ENCODE peak calls at places on chromosomes 2 and 18, in nine cellular contexts. One of them, this sample, is unnamed.

GRCh38 chr2:109290887-109291675 is 162.1 kb downstream of the SH3RF3 start:
- DNase-seq in thoracic aorta: no peak
- DNase-seq in cardiac muscle cell: no peak
- DNase-seq in colonic mucosa: no peak
- DNase-seq in cardiac fibroblast: no peak
- DNase-seq in RWPE2: no peak
- DNase-seq in mucosa of descending colon: no peak
- DNase-seq in CD8-positive, alpha-beta T cell: no peak
- DNase-seq in osteocyte: no peak
- DNase-seq in this sample: no peak

GRCh38 chr2:225282858-225283693 is 116.4 kb upstream of the NYAP2 start:
- DNase-seq in CD8-positive, alpha-beta T cell: no peak
- DNase-seq in cardiac fibroblast: peak
- DNase-seq in thoracic aorta: no peak
- DNase-seq in cardiac muscle cell: peak
- DNase-seq in colonic mucosa: peak
- DNase-seq in RWPE2: no peak
- DNase-seq in osteocyte: no peak
- DNase-seq in mucosa of descending colon: peak
- DNase-seq in this sample: no peak

GRCh38 chr2:152406836-152407161 is 71.8 kb downstream of the FMNL2 start:
- DNase-seq in CD8-positive, alpha-beta T cell: no peak
- DNase-seq in osteocyte: no peak
- DNase-seq in cardiac muscle cell: no peak
- DNase-seq in cardiac fibroblast: no peak
- DNase-seq in thoracic aorta: no peak
- DNase-seq in RWPE2: no peak
- DNase-seq in colonic mucosa: no peak
- DNase-seq in mucosa of descending colon: no peak
- DNase-seq in this sample: no peak

GRCh38 chr2:200929334-200930249 is 33.9 kb downstream of the ORC2 start:
- DNase-seq in cardiac fibroblast: no peak
- DNase-seq in RWPE2: no peak
- DNase-seq in cardiac muscle cell: no peak
- DNase-seq in thoracic aorta: no peak
- DNase-seq in CD8-positive, alpha-beta T cell: no peak
- DNase-seq in osteocyte: no peak
- DNase-seq in mucosa of descending colon: no peak
- DNase-seq in colonic mucosa: no peak
- DNase-seq in this sample: no peak

GRCh38 chr2:235187806-235188205 is 236.0 kb downstream of the SH3BP4 start:
- DNase-seq in mucosa of descending colon: no peak
- DNase-seq in colonic mucosa: no peak
- DNase-seq in RWPE2: no peak
- DNase-seq in CD8-positive, alpha-beta T cell: no peak
- DNase-seq in cardiac fibroblast: no peak
- DNase-seq in osteocyte: peak
- DNase-seq in cardiac muscle cell: no peak
- DNase-seq in thoracic aorta: no peak
- DNase-seq in this sample: no peak

GRCh38 chr18:51342815-51343214 is 145.3 kb upstream of the MEX3C start:
- DNase-seq in CD8-positive, alpha-beta T cell: no peak
- DNase-seq in osteocyte: no peak
- DNase-seq in cardiac muscle cell: peak
- DNase-seq in cardiac fibroblast: peak
- DNase-seq in thoracic aorta: no peak
- DNase-seq in colonic mucosa: no peak
- DNase-seq in mucosa of descending colon: peak
- DNase-seq in RWPE2: no peak
- DNase-seq in this sample: no peak

GRCh38 chr2:30109856-30110255 is 37.0 kb upstream of the YPEL5 start:
- DNase-seq in osteocyte: peak
- DNase-seq in thoracic aorta: no peak
- DNase-seq in colonic mucosa: no peak
- DNase-seq in cardiac muscle cell: no peak
- DNase-seq in RWPE2: no peak
- DNase-seq in cardiac fibroblast: no peak
- DNase-seq in mucosa of descending colon: no peak
- DNase-seq in CD8-positive, alpha-beta T cell: no peak
- DNase-seq in this sample: no peak

GRCh38 chr2:164897521-164898260 is 56.1 kb upstream of the COBLL1 start:
- DNase-seq in RWPE2: no peak
- DNase-seq in cardiac fibroblast: no peak
- DNase-seq in CD8-positive, alpha-beta T cell: no peak
- DNase-seq in osteocyte: no peak
- DNase-seq in thoracic aorta: no peak
- DNase-seq in cardiac muscle cell: no peak
- DNase-seq in mucosa of descending colon: no peak
- DNase-seq in colonic mucosa: no peak
- DNase-seq in this sample: no peak

GRCh38 chr2:29676886-29677453 is 244.4 kb downstream of the ALK start:
- DNase-seq in CD8-positive, alpha-beta T cell: no peak
- DNase-seq in thoracic aorta: no peak
- DNase-seq in cardiac fibroblast: no peak
- DNase-seq in RWPE2: no peak
- DNase-seq in mucosa of descending colon: no peak
- DNase-seq in cardiac muscle cell: no peak
- DNase-seq in osteocyte: no peak
- DNase-seq in colonic mucosa: no peak
- DNase-seq in this sample: no peak

GRCh38 chr2:128395640-128396499 is 77.2 kb upstream of the HS6ST1 start:
- DNase-seq in cardiac muscle cell: peak
- DNase-seq in thoracic aorta: no peak
- DNase-seq in osteocyte: no peak
- DNase-seq in CD8-positive, alpha-beta T cell: no peak
- DNase-seq in cardiac fibroblast: peak
- DNase-seq in RWPE2: peak
- DNase-seq in colonic mucosa: no peak
- DNase-seq in mucosa of descending colon: no peak
- DNase-seq in this sample: peak

GRCh38 chr2:203739351-203739750 is 32.9 kb downstream of the CD28 start:
- DNase-seq in RWPE2: no peak
- DNase-seq in CD8-positive, alpha-beta T cell: no peak
- DNase-seq in cardiac fibroblast: no peak
- DNase-seq in thoracic aorta: no peak
- DNase-seq in cardiac muscle cell: no peak
- DNase-seq in colonic mucosa: no peak
- DNase-seq in osteocyte: no peak
- DNase-seq in mucosa of descending colon: no peak
- DNase-seq in this sample: no peak

GRCh38 chr18:40258298-40258697 is 1696.7 kb upstream of the PIK3C3 start:
- DNase-seq in thoracic aorta: no peak
- DNase-seq in colonic mucosa: no peak
- DNase-seq in CD8-positive, alpha-beta T cell: no peak
- DNase-seq in mucosa of descending colon: no peak
- DNase-seq in osteocyte: no peak
- DNase-seq in cardiac muscle cell: no peak
- DNase-seq in cardiac fibroblast: no peak
- DNase-seq in RWPE2: no peak
- DNase-seq in this sample: no peak

GRCh38 chr2:216572582-216573578 is 60.3 kb upstream of the IGFBP2 start:
- DNase-seq in thoracic aorta: peak
- DNase-seq in CD8-positive, alpha-beta T cell: no peak
- DNase-seq in cardiac muscle cell: peak
- DNase-seq in colonic mucosa: peak
- DNase-seq in osteocyte: no peak
- DNase-seq in RWPE2: no peak
- DNase-seq in mucosa of descending colon: peak
- DNase-seq in cardiac fibroblast: peak
- DNase-seq in this sample: no peak

GRCh38 chr2:172710584-172711024 is 25.0 kb upstream of the RAPGEF4 start:
- DNase-seq in cardiac fibroblast: peak
- DNase-seq in cardiac muscle cell: peak
- DNase-seq in thoracic aorta: no peak
- DNase-seq in osteocyte: no peak
- DNase-seq in RWPE2: no peak
- DNase-seq in CD8-positive, alpha-beta T cell: no peak
- DNase-seq in colonic mucosa: peak
- DNase-seq in mucosa of descending colon: peak
- DNase-seq in this sample: no peak

GRCh38 chr2:100274566-100275199 is 47.6 kb downstream of the LONRF2 start:
- DNase-seq in colonic mucosa: no peak
- DNase-seq in cardiac muscle cell: no peak
- DNase-seq in osteocyte: peak
- DNase-seq in CD8-positive, alpha-beta T cell: no peak
- DNase-seq in mucosa of descending colon: no peak
- DNase-seq in RWPE2: no peak
- DNase-seq in thoracic aorta: no peak
- DNase-seq in cardiac fibroblast: no peak
- DNase-seq in this sample: no peak

GRCh38 chr2:141565597-141565996 is 565.2 kb downstream of the LRP1B start:
- DNase-seq in cardiac muscle cell: no peak
- DNase-seq in CD8-positive, alpha-beta T cell: no peak
- DNase-seq in colonic mucosa: no peak
- DNase-seq in osteocyte: no peak
- DNase-seq in thoracic aorta: no peak
- DNase-seq in mucosa of descending colon: no peak
- DNase-seq in RWPE2: no peak
- DNase-seq in cardiac fibroblast: no peak
- DNase-seq in this sample: no peak

GRCh38 chr2:76247006-76247405 is 536.3 kb upstream of the GCFC2 start:
- DNase-seq in RWPE2: no peak
- DNase-seq in cardiac fibroblast: no peak
- DNase-seq in CD8-positive, alpha-beta T cell: no peak
- DNase-seq in mucosa of descending colon: no peak
- DNase-seq in cardiac muscle cell: no peak
- DNase-seq in osteocyte: no peak
- DNase-seq in colonic mucosa: no peak
- DNase-seq in thoracic aorta: no peak
- DNase-seq in this sample: no peak

GRCh38 chr2:76252704-76253103 is 542.0 kb upstream of the GCFC2 start:
- DNase-seq in thoracic aorta: no peak
- DNase-seq in RWPE2: no peak
- DNase-seq in osteocyte: no peak
- DNase-seq in cardiac muscle cell: no peak
- DNase-seq in colonic mucosa: no peak
- DNase-seq in mucosa of descending colon: no peak
- DNase-seq in CD8-positive, alpha-beta T cell: no peak
- DNase-seq in cardiac fibroblast: no peak
- DNase-seq in this sample: no peak

GRCh38 chr2:76256689-76257088 is 546.0 kb upstream of the GCFC2 start:
- DNase-seq in CD8-positive, alpha-beta T cell: no peak
- DNase-seq in mucosa of descending colon: no peak
- DNase-seq in cardiac fibroblast: no peak
- DNase-seq in RWPE2: no peak
- DNase-seq in osteocyte: no peak
- DNase-seq in colonic mucosa: no peak
- DNase-seq in thoracic aorta: no peak
- DNase-seq in cardiac muscle cell: no peak
- DNase-seq in this sample: no peak

DNA sequence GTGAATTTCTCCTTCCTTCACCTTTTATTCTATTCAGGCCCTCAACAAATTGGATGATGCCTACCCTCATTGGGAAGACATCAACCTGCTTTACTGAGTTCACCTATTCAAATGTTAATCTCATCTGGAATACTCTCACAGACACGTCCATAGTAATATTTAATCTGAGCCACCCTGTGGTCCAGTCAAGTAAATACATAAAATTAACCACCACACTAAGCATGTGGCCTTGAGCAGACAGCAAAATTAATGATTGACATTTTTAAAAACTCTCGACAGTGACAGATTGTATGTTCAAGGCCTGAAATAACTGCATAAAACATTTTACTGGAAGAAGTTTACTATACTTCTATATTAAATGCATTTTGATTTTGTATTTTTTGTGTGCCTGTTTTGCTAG is 540.6 kb upstream of the GCFC2 start:
- DNase-seq in colonic mucosa: no peak
- DNase-seq in cardiac muscle cell: no peak
- DNase-seq in osteocyte: no peak
- DNase-seq in mucosa of descending colon: no peak
- DNase-seq in CD8-positive, alpha-beta T cell: no peak
- DNase-seq in thoracic aorta: no peak
- DNase-seq in RWPE2: no peak
- DNase-seq in cardiac fibroblast: no peak
- DNase-seq in this sample: no peak
- TF ChIP-seq CTCF in colonic mucosa: no peak
- TF ChIP-seq CTCF in cardiac muscle cell: no peak
- TF ChIP-seq CTCF in osteocyte: no peak
- TF ChIP-seq CTCF in mucosa of descending colon: no peak
- TF ChIP-seq CTCF in CD8-positive, alpha-beta T cell: no peak
- TF ChIP-seq CTCF in thoracic aorta: no peak
- TF ChIP-seq CTCF in RWPE2: no peak
- TF ChIP-seq CTCF in cardiac fibroblast: no peak
- TF ChIP-seq CTCF in this sample: no peak

DNA sequence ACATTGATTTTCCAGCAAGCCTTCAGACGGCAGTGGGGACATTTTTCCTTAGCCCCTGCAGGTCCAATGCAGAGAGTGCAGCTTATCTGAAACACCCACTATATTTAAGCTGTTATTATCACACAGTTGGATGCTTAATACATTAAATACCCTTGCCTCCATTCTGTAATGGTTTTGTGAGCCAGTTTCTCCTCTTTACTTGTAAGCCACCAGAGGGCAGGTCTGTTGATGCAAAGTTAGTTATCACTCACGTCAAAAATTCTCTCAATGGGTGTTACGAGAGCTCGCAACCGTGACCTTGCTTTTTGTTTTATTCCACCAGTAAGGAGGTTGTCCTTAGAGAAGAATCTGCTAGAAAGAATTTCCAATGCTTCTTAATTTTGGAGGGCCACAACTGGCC is 189.8 kb downstream of the INSIG2 start:
- DNase-seq in osteocyte: no peak
- DNase-seq in CD8-positive, alpha-beta T cell: no peak
- DNase-seq in mucosa of descending colon: no peak
- DNase-seq in thoracic aorta: no peak
- DNase-seq in cardiac muscle cell: no peak
- DNase-seq in cardiac fibroblast: no peak
- DNase-seq in colonic mucosa: no peak
- DNase-seq in RWPE2: no peak
- DNase-seq in this sample: no peak
- TF ChIP-seq CTCF in osteocyte: no peak
- TF ChIP-seq CTCF in CD8-positive, alpha-beta T cell: no peak
- TF ChIP-seq CTCF in mucosa of descending colon: no peak
- TF ChIP-seq CTCF in thoracic aorta: no peak
- TF ChIP-seq CTCF in cardiac muscle cell: no peak
- TF ChIP-seq CTCF in cardiac fibroblast: no peak
- TF ChIP-seq CTCF in colonic mucosa: no peak
- TF ChIP-seq CTCF in RWPE2: no peak
- TF ChIP-seq CTCF in this sample: peak

GRCh38 chr2:238754259-238754658 is 93.6 kb upstream of the TWIST2 start:
- DNase-seq in RWPE2: no peak
- DNase-seq in osteocyte: no peak
- DNase-seq in thoracic aorta: no peak
- DNase-seq in mucosa of descending colon: peak
- DNase-seq in cardiac muscle cell: no peak
- DNase-seq in CD8-positive, alpha-beta T cell: no peak
- DNase-seq in cardiac fibroblast: no peak
- DNase-seq in colonic mucosa: no peak
- DNase-seq in this sample: no peak
- TF ChIP-seq CTCF in RWPE2: no peak
- TF ChIP-seq CTCF in osteocyte: no peak
- TF ChIP-seq CTCF in thoracic aorta: no peak
- TF ChIP-seq CTCF in mucosa of descending colon: no peak
- TF ChIP-seq CTCF in cardiac muscle cell: peak
- TF ChIP-seq CTCF in CD8-positive, alpha-beta T cell: no peak
- TF ChIP-seq CTCF in cardiac fibroblast: peak
- TF ChIP-seq CTCF in colonic mucosa: no peak
- TF ChIP-seq CTCF in this sample: no peak

DNA sequence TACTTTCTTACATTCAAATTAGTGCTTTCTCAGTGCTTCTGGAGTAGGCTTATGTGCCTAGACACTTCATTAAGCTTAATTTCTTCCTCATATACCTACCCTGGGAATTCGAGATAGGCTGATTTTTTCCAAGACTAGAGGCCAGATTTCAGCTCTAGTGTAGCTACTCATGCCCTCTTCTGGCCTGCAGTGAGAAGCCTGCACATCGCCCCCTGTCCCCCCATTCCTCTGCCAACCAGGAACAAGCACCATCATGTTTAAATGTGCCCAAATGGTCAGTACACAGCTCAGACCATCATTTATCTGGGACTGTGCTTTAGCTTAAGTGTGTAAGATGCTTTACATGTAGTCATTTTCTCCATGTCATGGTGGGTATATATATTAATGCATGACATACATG is 1218.8 kb upstream of the LRRTM1 start:
- DNase-seq in mucosa of descending colon: no peak
- DNase-seq in cardiac muscle cell: no peak
- DNase-seq in cardiac fibroblast: no peak
- DNase-seq in colonic mucosa: no peak
- DNase-seq in osteocyte: no peak
- DNase-seq in thoracic aorta: no peak
- DNase-seq in CD8-positive, alpha-beta T cell: no peak
- DNase-seq in RWPE2: no peak
- DNase-seq in this sample: no peak
- TF ChIP-seq CTCF in mucosa of descending colon: no peak
- TF ChIP-seq CTCF in cardiac muscle cell: no peak
- TF ChIP-seq CTCF in cardiac fibroblast: no peak
- TF ChIP-seq CTCF in colonic mucosa: no peak
- TF ChIP-seq CTCF in osteocyte: no peak
- TF ChIP-seq CTCF in thoracic aorta: no peak
- TF ChIP-seq CTCF in CD8-positive, alpha-beta T cell: no peak
- TF ChIP-seq CTCF in RWPE2: no peak
- TF ChIP-seq CTCF in this sample: no peak

This sample was measured in chondrocyte.